ENCODE peak calls at places on chromosomes 13 and 19, in four cellular contexts. One of them, this sample, is unnamed.

GRCh38 chr13:45627656-45628055 is 12.1 kb upstream of the ERICH6B start:
- DNase-seq in activated T-cell treated with anti-CD3 and anti-CD28 coated beads for 1 hour: no peak
- DNase-seq in skeletal muscle cell: no peak
- DNase-seq in anterior cingulate cortex: no peak
- DNase-seq in this sample: no peak

GRCh38 chr13:20301391-20302071 is 69.4 kb upstream of the GJB6 start:
- DNase-seq in anterior cingulate cortex: no peak
- DNase-seq in skeletal muscle cell: no peak
- DNase-seq in activated T-cell treated with anti-CD3 and anti-CD28 coated beads for 1 hour: no peak
- DNase-seq in this sample: peak

GRCh38 chr13:42990147-42990990 is 1.7 kb downstream of the EPSTI1 start:
- DNase-seq in activated T-cell treated with anti-CD3 and anti-CD28 coated beads for 1 hour: no peak
- DNase-seq in anterior cingulate cortex: no peak
- DNase-seq in skeletal muscle cell: no peak
- DNase-seq in this sample: no peak

GRCh38 chr19:34120846-34121639 is 51.3 kb upstream of the LSM14A start:
- DNase-seq in anterior cingulate cortex: no peak
- DNase-seq in activated T-cell treated with anti-CD3 and anti-CD28 coated beads for 1 hour: peak
- DNase-seq in skeletal muscle cell: peak
- DNase-seq in this sample: peak

GRCh38 chr13:109945206-109945960 is 159.0 kb upstream of the IRS2 start:
- DNase-seq in activated T-cell treated with anti-CD3 and anti-CD28 coated beads for 1 hour: no peak
- DNase-seq in skeletal muscle cell: peak
- DNase-seq in anterior cingulate cortex: no peak
- DNase-seq in this sample: no peak

GRCh38 chr13:38941353-38941945 is 49.2 kb downstream of the STOML3 start:
- DNase-seq in skeletal muscle cell: no peak
- DNase-seq in activated T-cell treated with anti-CD3 and anti-CD28 coated beads for 1 hour: no peak
- DNase-seq in anterior cingulate cortex: no peak
- DNase-seq in this sample: no peak

GRCh38 chr13:29817604-29818378 is 32.6 kb downstream of the UBL3 start:
- DNase-seq in anterior cingulate cortex: no peak
- DNase-seq in skeletal muscle cell: no peak
- DNase-seq in activated T-cell treated with anti-CD3 and anti-CD28 coated beads for 1 hour: no peak
- DNase-seq in this sample: no peak

GRCh38 chr19:3710265-3710812 is 2.2 kb downstream of the TJP3 start:
- DNase-seq in activated T-cell treated with anti-CD3 and anti-CD28 coated beads for 1 hour: no peak
- DNase-seq in anterior cingulate cortex: no peak
- DNase-seq in skeletal muscle cell: no peak
- DNase-seq in this sample: peak

GRCh38 chr13:99356216-99357089 is 49.3 kb upstream of the GPR183 start:
- DNase-seq in anterior cingulate cortex: no peak
- DNase-seq in activated T-cell treated with anti-CD3 and anti-CD28 coated beads for 1 hour: no peak
- DNase-seq in skeletal muscle cell: peak
- DNase-seq in this sample: no peak

GRCh38 chr19:49981603-49982593 is 20.9 kb upstream of the SIGLEC11 start:
- DNase-seq in activated T-cell treated with anti-CD3 and anti-CD28 coated beads for 1 hour: no peak
- DNase-seq in anterior cingulate cortex: no peak
- DNase-seq in skeletal muscle cell: no peak
- DNase-seq in this sample: no peak

GRCh38 chr13:100432611-100433010 is 156.0 kb downstream of the GGACT start:
- DNase-seq in skeletal muscle cell: no peak
- DNase-seq in activated T-cell treated with anti-CD3 and anti-CD28 coated beads for 1 hour: no peak
- DNase-seq in anterior cingulate cortex: no peak
- DNase-seq in this sample: no peak

GRCh38 chr13:20414475-20415287 is 111.0 kb downstream of the CRYL1 start:
- DNase-seq in skeletal muscle cell: no peak
- DNase-seq in anterior cingulate cortex: no peak
- DNase-seq in activated T-cell treated with anti-CD3 and anti-CD28 coated beads for 1 hour: no peak
- DNase-seq in this sample: no peak

GRCh38 chr13:29771247-29771646 is 79.2 kb downstream of the UBL3 start:
- DNase-seq in skeletal muscle cell: no peak
- DNase-seq in activated T-cell treated with anti-CD3 and anti-CD28 coated beads for 1 hour: no peak
- DNase-seq in anterior cingulate cortex: no peak
- DNase-seq in this sample: no peak

GRCh38 chr19:4776436-4777205 is 14.9 kb upstream of the FEM1A start:
- DNase-seq in activated T-cell treated with anti-CD3 and anti-CD28 coated beads for 1 hour: no peak
- DNase-seq in anterior cingulate cortex: no peak
- DNase-seq in skeletal muscle cell: no peak
- DNase-seq in this sample: no peak

GRCh38 chr13:46339035-46339666 is 47.9 kb downstream of the RUBCNL start:
- DNase-seq in activated T-cell treated with anti-CD3 and anti-CD28 coated beads for 1 hour: no peak
- DNase-seq in anterior cingulate cortex: no peak
- DNase-seq in skeletal muscle cell: peak
- DNase-seq in this sample: peak

GRCh38 chr13:109606404-109607028 is 179.9 kb downstream of the IRS2 start:
- DNase-seq in skeletal muscle cell: no peak
- DNase-seq in anterior cingulate cortex: no peak
- DNase-seq in activated T-cell treated with anti-CD3 and anti-CD28 coated beads for 1 hour: no peak
- DNase-seq in this sample: no peak

GRCh38 chr13:86856996-86857395 is 814.2 kb upstream of the SLITRK5 start:
- DNase-seq in activated T-cell treated with anti-CD3 and anti-CD28 coated beads for 1 hour: no peak
- DNase-seq in skeletal muscle cell: peak
- DNase-seq in anterior cingulate cortex: no peak
- DNase-seq in this sample: no peak

GRCh38 chr19:33064117-33064777 is 441 bp downstream of the RHPN2 start:
- DNase-seq in anterior cingulate cortex: no peak
- DNase-seq in skeletal muscle cell: no peak
- DNase-seq in activated T-cell treated with anti-CD3 and anti-CD28 coated beads for 1 hour: no peak
- DNase-seq in this sample: no peak

GRCh38 chr13:33164331-33164730 is 121.2 kb downstream of the STARD13 start:
- DNase-seq in anterior cingulate cortex: no peak
- DNase-seq in activated T-cell treated with anti-CD3 and anti-CD28 coated beads for 1 hour: no peak
- DNase-seq in skeletal muscle cell: no peak
- DNase-seq in this sample: no peak

GRCh38 chr19:10450853-10451609 is 30.7 kb downstream of the PDE4A start:
- DNase-seq in skeletal muscle cell: no peak
- DNase-seq in activated T-cell treated with anti-CD3 and anti-CD28 coated beads for 1 hour: no peak
- DNase-seq in anterior cingulate cortex: no peak
- DNase-seq in this sample: no peak

GRCh38 chr19:15475611-15476010 is 3.7 kb downstream of the PGLYRP2 start:
- DNase-seq in anterior cingulate cortex: no peak
- DNase-seq in skeletal muscle cell: no peak
- DNase-seq in activated T-cell treated with anti-CD3 and anti-CD28 coated beads for 1 hour: no peak
- DNase-seq in this sample: no peak

GRCh38 chr13:29529755-29530154 is 65.7 kb downstream of the SLC7A1 start:
- DNase-seq in activated T-cell treated with anti-CD3 and anti-CD28 coated beads for 1 hour: no peak
- DNase-seq in anterior cingulate cortex: no peak
- DNase-seq in skeletal muscle cell: no peak
- DNase-seq in this sample: no peak

GRCh38 chr13:48489666-48490065 is 43.2 kb downstream of the RCBTB2 start:
- DNase-seq in activated T-cell treated with anti-CD3 and anti-CD28 coated beads for 1 hour: no peak
- DNase-seq in anterior cingulate cortex: no peak
- DNase-seq in skeletal muscle cell: no peak
- DNase-seq in this sample: no peak

GRCh38 chr19:5961969-5962945 is 15.7 kb downstream of the RANBP3 start:
- DNase-seq in skeletal muscle cell: no peak
- DNase-seq in anterior cingulate cortex: peak
- DNase-seq in activated T-cell treated with anti-CD3 and anti-CD28 coated beads for 1 hour: peak
- DNase-seq in this sample: no peak

GRCh38 chr13:27822873-27823311 is 30.6 kb downstream of the GSX1 start:
- DNase-seq in anterior cingulate cortex: no peak
- DNase-seq in skeletal muscle cell: no peak
- DNase-seq in activated T-cell treated with anti-CD3 and anti-CD28 coated beads for 1 hour: no peak
- DNase-seq in this sample: no peak

GRCh38 chr19:45206328-45206727 is 27.7 kb downstream of the BLOC1S3 start:
- DNase-seq in activated T-cell treated with anti-CD3 and anti-CD28 coated beads for 1 hour: no peak
- DNase-seq in skeletal muscle cell: no peak
- DNase-seq in anterior cingulate cortex: no peak
- DNase-seq in this sample: no peak

GRCh38 chr19:49655570-49656455 is 9.8 kb downstream of the IRF3 start:
- DNase-seq in skeletal muscle cell: no peak
- DNase-seq in activated T-cell treated with anti-CD3 and anti-CD28 coated beads for 1 hour: no peak
- DNase-seq in anterior cingulate cortex: no peak
- DNase-seq in this sample: no peak

GRCh38 chr19:20051841-20052768 is 12.8 kb upstream of the ZNF682 start:
- DNase-seq in anterior cingulate cortex: peak
- DNase-seq in activated T-cell treated with anti-CD3 and anti-CD28 coated beads for 1 hour: peak
- DNase-seq in skeletal muscle cell: peak
- DNase-seq in this sample: peak

GRCh38 chr19:54333586-54334298 is 5.2 kb downstream of the LILRA4 start:
- DNase-seq in anterior cingulate cortex: no peak
- DNase-seq in skeletal muscle cell: no peak
- DNase-seq in activated T-cell treated with anti-CD3 and anti-CD28 coated beads for 1 hour: no peak
- DNase-seq in this sample: no peak

GRCh38 chr13:110283661-110284516 is 23.1 kb downstream of the COL4A1 start:
- DNase-seq in skeletal muscle cell: no peak
- DNase-seq in activated T-cell treated with anti-CD3 and anti-CD28 coated beads for 1 hour: no peak
- DNase-seq in anterior cingulate cortex: no peak
- DNase-seq in this sample: no peak

GRCh38 chr13:98405690-98406344 is 171.1 kb downstream of the STK24 start:
- DNase-seq in anterior cingulate cortex: no peak
- DNase-seq in skeletal muscle cell: no peak
- DNase-seq in activated T-cell treated with anti-CD3 and anti-CD28 coated beads for 1 hour: no peak
- DNase-seq in this sample: no peak

GRCh38 chr19:51568456-51568855 is 2.6 kb upstream of the ZNF175 start:
- DNase-seq in skeletal muscle cell: no peak
- DNase-seq in activated T-cell treated with anti-CD3 and anti-CD28 coated beads for 1 hour: no peak
- DNase-seq in anterior cingulate cortex: no peak
- DNase-seq in this sample: no peak

GRCh38 chr13:42864952-42865634 is 83.7 kb downstream of the FAM216B start:
- DNase-seq in skeletal muscle cell: no peak
- DNase-seq in activated T-cell treated with anti-CD3 and anti-CD28 coated beads for 1 hour: no peak
- DNase-seq in anterior cingulate cortex: no peak
- DNase-seq in this sample: no peak

This sample was measured in head of caudate nucleus.